ENCODE peak calls at places on chromosomes 12 and 14, in four cellular contexts. C is testis, R is cardiac muscle cell, N is heart left ventricle. X is an unnamed sample. For H3K36me3 and H3K4me1, the result is how much of the 10 kb centered on the place peaks cover.

GRCh38 chr14:91252901-91253794 is 8.6 kb upstream of the GPR68 start:
- DNase-seq in C (peak), R (peak), N (peak), X (peak)

GRCh38 chr14:70595443-70596185 is 4.8 kb downstream of the MED6 start:
- DNase-seq in C (peak), R (no peak), N (no peak), X (no peak)

GRCh38 chr12:90515199-90516175 is 439.5 kb downstream of the CCER1 start:
- DNase-seq in C (no peak), R (no peak), N (no peak), X (no peak)

GRCh38 chr12:70120970-70121369 is 122.3 kb upstream of the CNOT2 start:
- DNase-seq in C (no peak), R (no peak), N (no peak), X (no peak)

GRCh38 chr14:106506901-106507305 is 980.5 kb downstream of the TMEM121 start:
- DNase-seq in C (no peak), R (no peak), N (no peak), X (no peak)

GRCh38 chr12:118377891-118378470 is 1.6 kb downstream of the SUDS3 start:
- DNase-seq in C (peak), R (peak), N (peak), X (no peak)

GRCh38 chr12:1929985-1930815 is 11.7 kb upstream of the CACNA2D4 start:
- DNase-seq in C (peak), R (no peak), N (no peak), X (no peak)

GRCh38 chr14:105092124-105092911 is 27.1 kb upstream of the GPR132 start:
- DNase-seq in C (no peak), R (peak), N (peak), X (no peak)

GRCh38 chr12:33093534-33093933 is 197.0 kb upstream of the PKP2 start:
- DNase-seq in C (no peak), R (no peak), N (no peak), X (no peak)

GRCh38 chr12:87112946-87113345 is 856.8 kb upstream of the MGAT4C start:
- DNase-seq in C (no peak), R (no peak), N (no peak), X (no peak)

GRCh38 chr14:52950410-52950897 is 396 bp downstream of the FERMT2 start:
- DNase-seq in C (peak), R (peak), N (peak), X (peak)

GRCh38 chr12:94032368-94032767 is 116.0 kb upstream of the PLXNC1 start:
- DNase-seq in C (no peak), R (no peak), N (no peak), X (no peak)

GRCh38 chr14:105389976-105390848 is 8.1 kb upstream of the TEX22 start:
- DNase-seq in C (no peak), R (no peak), N (no peak), X (peak)

GRCh38 chr12:21476949-21477348 is 24.5 kb downstream of the RECQL start:
- DNase-seq in C (no peak), R (no peak), N (no peak), X (no peak)

GRCh38 chr12:48012070-48012469 is 7.8 kb upstream of the COL2A1 start:
- DNase-seq in C (no peak), R (no peak), N (no peak), X (no peak)

GRCh38 chr14:57833304-57833703 is 32.6 kb downstream of the SLC35F4 start:
- DNase-seq in C (no peak), R (no peak), N (no peak), X (no peak)

GRCh38 chr12:41919526-41920305 is 225.0 kb downstream of the GXYLT1 start:
- DNase-seq in C (no peak), R (no peak), N (no peak), X (no peak)

GRCh38 chr12:132600048-132601032 is 10.0 kb downstream of the LRCOL1 start:
- DNase-seq in C (peak), R (peak), N (peak), X (peak)

GRCh38 chr12:100668939-100669536 is 95.6 kb downstream of the GAS2L3 start:
- DNase-seq in C (peak), R (peak), N (peak), X (peak)

GRCh38 chr12:9851050-9851449 is 18.1 kb downstream of the CLEC2B start:
- DNase-seq in C (no peak), R (no peak), N (no peak), X (no peak)

GRCh38 chr14:77991128-77991772 is 178.9 kb upstream of the NRXN3 start:
- DNase-seq in C (no peak), R (peak), N (no peak), X (no peak)

GRCh38 chr12:4918950-4919660 is 9.4 kb downstream of the KCNA1 start:
- DNase-seq in C (no peak), R (no peak), N (no peak), X (no peak)

GRCh38 chr12:5388581-5389535 is 43.0 kb upstream of the NTF3 start:
- DNase-seq in C (no peak), R (no peak), N (no peak), X (no peak)

GRCh38 chr14:29805415-29806123 is 122.1 kb downstream of the PRKD1 start:
- DNase-seq in C (peak), R (no peak), N (peak), X (no peak)

GRCh38 chr14:104865069-104865630 is at the start of gene CEP170B:
- DNase-seq in C (peak), R (peak), N (peak), X (peak)

GRCh38 chr12:128026696-128027574 is 240.0 kb upstream of the TMEM132C start:
- DNase-seq in C (no peak), R (no peak), N (no peak), X (no peak)

GRCh38 chr14:104178279-104178678 is 39.9 kb downstream of the KIF26A start:
- DNase-seq in C (no peak), R (no peak), N (no peak), X (no peak)

GRCh38 chr12:125092872-125093680 is 27.8 kb downstream of the AACS start:
- DNase-seq in C (no peak), R (no peak), N (peak), X (no peak)

GRCh38 chr14:74382231-74382630 is 34.0 kb downstream of the VRTN start:
- DNase-seq in C (no peak), R (no peak), N (no peak), X (no peak)

GRCh38 chr12:52837781-52838736 is 3.9 kb upstream of the KRT79 start:
- DNase-seq in C (no peak), R (no peak), N (no peak), X (no peak)

GRCh38 chr14:64875350-64875749 is 4.4 kb downstream of the SPTB start:
- DNase-seq in C (no peak), R (no peak), N (no peak), X (no peak)

GRCh38 chr14:64873506-64874220 is 6.0 kb downstream of the SPTB start:
- DNase-seq in C (no peak), R (no peak), N (no peak), X (no peak)

GRCh38 chr14:64880382-64881121 is 845 bp upstream of the SPTB start:
- DNase-seq in C (peak), R (peak), N (peak), X (peak)

GRCh38 chr14:64879635-64880381 is at the start of gene SPTB:
- DNase-seq in C (peak), R (peak), N (peak), X (peak)

GRCh38 chr14:64878775-64879634 is 702 bp downstream of the SPTB start:
- DNase-seq in C (no peak), R (peak), N (peak), X (no peak)
- H3K36me3 ChIP-seq in C (under half), R (under half), N (under half), X (under half)

GRCh38 chr12:107749094-107749493 is 11.8 kb downstream of the PRDM4 start:
- DNase-seq in C (no peak), R (no peak), N (no peak), X (no peak)
- H3K4me1 ChIP-seq in C (under half), R (under half), N (under half), X (under half)

GRCh38 chr12:79420146-79420618 is 270.6 kb downstream of the PAWR start:
- DNase-seq in C (no peak), R (peak), N (no peak), X (no peak)
- TF ChIP-seq CTCF in C (peak), R (peak), N (peak), X (peak)

DNA sequence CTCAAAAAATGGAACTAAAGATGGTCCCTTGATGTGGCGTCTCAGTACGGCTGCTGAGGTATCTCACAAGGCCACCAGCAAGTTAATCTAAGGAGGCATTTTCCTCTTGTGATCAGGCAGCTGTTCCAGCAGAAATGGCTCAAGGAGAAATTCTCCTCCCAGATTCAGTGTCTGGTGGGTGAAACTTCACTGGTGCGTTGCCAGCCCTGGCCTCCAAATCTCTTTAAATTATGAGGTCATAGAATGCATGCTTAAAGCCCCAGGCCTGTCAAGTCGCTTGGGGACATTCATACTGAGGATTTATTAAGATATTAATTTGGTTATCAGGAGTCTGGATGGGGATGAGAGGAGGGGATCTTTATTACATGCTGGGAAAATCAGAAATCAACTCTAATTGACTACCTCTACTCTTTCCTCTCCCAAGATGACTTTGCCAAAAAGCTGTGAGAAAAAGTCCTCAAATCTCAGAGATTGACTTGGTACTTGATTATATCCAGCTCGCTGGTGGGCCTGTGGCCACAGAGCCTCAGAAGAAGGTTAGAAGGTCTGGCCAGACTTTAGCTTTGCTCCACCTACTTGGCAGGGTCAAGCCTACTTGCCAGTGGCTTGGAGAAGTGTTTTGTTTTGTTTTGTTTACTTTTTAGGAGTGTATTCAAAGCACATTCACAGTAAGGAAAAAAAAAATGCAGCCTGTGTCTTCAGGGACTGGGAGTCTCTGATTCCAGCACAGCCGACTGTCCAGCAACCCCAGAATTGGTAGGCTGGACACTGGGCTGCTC is 73.1 kb downstream of the PPP2R5C start:
- DNase-seq in C (peak), R (no peak), N (no peak), X (no peak)
- H3K36me3 ChIP-seq in C (under half), R (under half), N (under half), X (under half)

GRCh38 chr12:103821773-103822172 is 19.3 kb downstream of the NT5DC3 start:
- DNase-seq in C (no peak), R (no peak), N (no peak), X (no peak)

GRCh38 chr12:103819892-103820291 is 21.1 kb downstream of the NT5DC3 start:
- DNase-seq in C (no peak), R (no peak), N (no peak), X (no peak)

GRCh38 chr12:103817791-103818190 is 23.2 kb downstream of the NT5DC3 start:
- DNase-seq in C (no peak), R (no peak), N (no peak), X (no peak)

GRCh38 chr12:103823871-103824270 is 17.2 kb downstream of the NT5DC3 start:
- DNase-seq in C (no peak), R (no peak), N (no peak), X (no peak)

GRCh38 chr12:103820881-103821489 is 20.0 kb downstream of the NT5DC3 start:
- DNase-seq in C (no peak), R (no peak), N (no peak), X (no peak)
- H3K4me1 ChIP-seq in C (under half), R (under half), N (under half), X (under half)

GRCh38 chr12:6949063-6949594 is 2.0 kb upstream of the PTPN6 start:
- DNase-seq in C (no peak), R (no peak), N (peak), X (peak)
- TF ChIP-seq CTCF in C (no peak), R (no peak), N (no peak), X (no peak)

DNA sequence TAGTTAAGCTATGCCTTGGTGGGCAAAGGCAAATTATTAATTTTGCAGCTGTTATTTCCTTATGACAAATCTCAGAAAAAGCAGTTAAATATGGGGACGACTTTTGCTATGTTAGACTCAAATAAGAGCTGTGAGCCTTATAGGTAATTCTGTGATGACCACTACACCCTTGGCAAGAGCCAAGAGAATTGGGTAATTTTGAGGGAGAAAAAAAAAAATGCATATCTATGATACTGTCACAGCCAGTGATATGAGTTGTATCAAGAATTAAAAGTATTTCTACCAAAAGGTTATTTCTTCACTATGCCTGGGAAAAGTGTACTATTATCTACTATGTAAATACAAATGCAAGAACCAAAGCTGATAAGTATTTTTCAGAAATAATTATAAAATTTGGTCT is 43.9 kb downstream of the SCAF11 start:
- DNase-seq in C (no peak), R (no peak), N (no peak), X (no peak)
- H3K36me3 ChIP-seq in C (under half), R (under half), N (half or more), X (under half)

X was measured in right lobe of liver.